ENCODE peak calls at places on chromosome 17, in four cellular contexts. R is GM23338, U is astrocyte, D is fibroblast of pulmonary artery. H is an unnamed sample.
A peak's percentile ranks its signal among the peaks of the same experiment; 100 is the strongest.

GRCh38 chr17:77208217-77208808 is 67.5 kb downstream of the SEC14L1 start:
- DNase-seq in R (peak; percentile 22), U (peak; percentile 25), D (peak; percentile 56), H (peak; percentile 68)

GRCh38 chr17:82348434-82348833 is 10.6 kb upstream of the TEX19 start:
- DNase-seq in U (no peak), R (no peak), D (no peak), H (no peak)

GRCh38 chr17:17172990-17173389 is 33.1 kb downstream of the PLD6 start:
- DNase-seq in D (no peak), R (no peak), U (no peak), H (no peak)

GRCh38 chr17:56777859-56778258 is 55.9 kb downstream of the C17orf67 start:
- DNase-seq in U (peak; percentile 8), R (no peak), D (peak; percentile 9), H (no peak)

GRCh38 chr17:74340470-74341023 is 14.5 kb downstream of the KIF19 start:
- DNase-seq in U (no peak), R (no peak), D (no peak), H (no peak)

GRCh38 chr17:31008374-31009035 is 37.7 kb downstream of the RNF135 start:
- DNase-seq in R (peak; percentile 84), D (peak; percentile 65), U (peak; percentile 55), H (peak; percentile 94)

GRCh38 chr17:82952019-82952418 is 112.2 kb upstream of the ZNF750 start:
- DNase-seq in R (no peak), D (no peak), U (no peak), H (no peak)

GRCh38 chr17:4420692-4421131 is 13.0 kb upstream of the SPNS3 start:
- DNase-seq in U (peak; percentile 28), D (peak; percentile 84), R (peak; percentile 90), H (peak; percentile 90)

GRCh38 chr17:56815711-56816110 is 18.0 kb downstream of the C17orf67 start:
- DNase-seq in U (peak; percentile 56), R (no peak), D (peak; percentile 29), H (no peak)

GRCh38 chr17:5468075-5468473 is 708 bp downstream of the DHX33 start:
- DNase-seq in R (peak; percentile 14), D (no peak), U (no peak), H (no peak)

GRCh38 chr17:67200727-67201301 is 44.2 kb downstream of the HELZ start:
- DNase-seq in R (peak; percentile 58), U (no peak), D (peak; percentile 23), H (no peak)

GRCh38 chr17:1208966-1209365 is 29.2 kb upstream of the ABR start:
- DNase-seq in U (no peak), R (no peak), D (no peak), H (no peak)

GRCh38 chr17:63249256-63250006 is 196.7 kb downstream of the CYB561 start:
- DNase-seq in R (peak; percentile 1), U (peak; percentile 51), D (peak; percentile 86), H (no peak)

GRCh38 chr17:37188157-37188556 is 187.6 kb upstream of the C17orf78 start:
- DNase-seq in U (no peak), D (no peak), R (no peak), H (no peak)

GRCh38 chr17:53516643-53517042 is 306.1 kb upstream of the KIF2B start:
- DNase-seq in U (peak; percentile 15), D (peak; percentile 23), R (peak; percentile 73), H (no peak)

GRCh38 chr17:40363480-40363838 is 1.1 kb downstream of the GJD3 start:
- DNase-seq in D (no peak), R (no peak), U (peak; percentile 25), H (peak; percentile 79)

GRCh38 chr17:82985436-82985820 is 94.0 kb upstream of the METRNL start:
- DNase-seq in D (no peak), R (no peak), U (no peak), H (peak; percentile 31)

GRCh38 chr17:66494023-66494803 is 191.8 kb downstream of the PRKCA start:
- DNase-seq in D (peak; percentile 90), U (peak; percentile 92), R (no peak), H (peak; percentile 61)

GRCh38 chr17:80169784-80170500 is at the start of gene CARD14:
- DNase-seq in R (no peak), D (no peak), U (no peak), H (no peak)

GRCh38 chr17:80101160-80101945 is at the start of gene GAA:
- DNase-seq in D (peak; percentile 85), R (peak; percentile 87), U (peak; percentile 47), H (peak; percentile 97)

GRCh38 chr17:38873646-38874380 is 4.0 kb downstream of the LASP1 start:
- DNase-seq in U (no peak), D (no peak), R (no peak), H (peak; percentile 52)

GRCh38 chr17:82615084-82616020 is 32.9 kb downstream of the WDR45B start:
- DNase-seq in R (peak; percentile 51), U (no peak), D (no peak), H (peak; percentile 76)

GRCh38 chr17:75518201-75518600 is 1.9 kb downstream of the TSEN54 start:
- DNase-seq in U (no peak), R (no peak), D (no peak), H (no peak)

GRCh38 chr17:49587366-49588073 is 11.8 kb downstream of the NXPH3 start:
- DNase-seq in R (no peak), D (no peak), U (no peak), H (no peak)

GRCh38 chr17:19263621-19264010 is 26.4 kb downstream of the EPN2 start:
- DNase-seq in D (peak; percentile 21), R (no peak), U (peak; percentile 63), H (no peak)

GRCh38 chr17:48351916-48352332 is 78.1 kb downstream of the SKAP1 start:
- DNase-seq in R (peak; percentile 53), D (peak; percentile 70), U (peak; percentile 36), H (no peak)

GRCh38 chr17:74437702-74438101 is 5.8 kb downstream of the GPRC5C start:
- DNase-seq in R (peak; percentile 65), U (no peak), D (peak; percentile 18), H (peak; percentile 79)

GRCh38 chr17:40909351-40909750 is 24.3 kb upstream of the KRT20 start:
- DNase-seq in R (peak; percentile 88), D (peak; percentile 97), U (peak; percentile 92), H (peak; percentile 92)

GRCh38 chr17:40450175-40450574 is 6.9 kb downstream of the IGFBP4 start:
- DNase-seq in U (no peak), D (peak; percentile 57), R (peak; percentile 85), H (peak; percentile 92)

DNA sequence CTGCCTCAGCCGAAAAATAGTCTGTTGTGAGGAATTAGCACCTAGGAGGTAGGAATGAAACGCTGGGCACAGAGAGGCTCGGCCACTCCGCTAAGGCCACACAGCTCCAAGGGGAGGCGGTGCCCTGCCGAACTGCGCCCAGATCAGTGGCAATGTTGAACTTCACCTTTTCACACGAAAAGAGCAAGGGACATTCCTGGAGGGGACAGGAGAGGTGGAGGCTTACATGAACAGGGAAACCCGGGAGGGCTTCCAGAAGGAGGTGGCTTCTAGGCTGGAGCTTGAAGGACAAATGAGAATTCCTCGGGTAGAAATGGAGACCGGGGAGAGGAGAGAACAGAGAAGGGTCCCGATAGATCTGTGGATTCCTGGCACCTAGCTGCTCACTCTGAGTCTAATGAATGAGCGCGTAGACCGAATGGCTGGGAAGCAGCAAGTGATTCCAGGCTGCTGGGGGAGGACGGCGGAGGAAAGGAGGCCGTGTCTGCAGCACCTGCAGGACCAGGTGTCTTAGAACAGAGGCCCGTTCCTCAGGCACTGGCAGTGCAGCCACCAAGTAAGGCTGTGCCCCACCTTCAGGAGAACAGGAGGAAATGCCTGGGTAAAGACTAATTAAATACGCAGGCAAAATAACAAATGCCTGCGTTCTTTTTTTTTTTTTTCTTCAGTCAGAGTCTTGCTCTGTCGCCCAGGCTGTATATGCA is 723 bp upstream of the SLC38A10 start:
- DNase-seq in R (peak; percentile 81), D (peak; percentile 46), U (peak; percentile 43), H (peak; percentile 89)
- TF ChIP-seq CTCF in R (peak; percentile 33), D (peak; percentile 38), U (peak; percentile 34), H (peak; percentile 70)

GRCh38 chr17:29241015-29241963 is 5.4 kb upstream of the CRYBA1 start:
- DNase-seq in R (peak; percentile 58), D (peak; percentile 96), U (peak; percentile 96), H (peak; percentile 88)
- TF ChIP-seq CTCF in R (no peak), D (no peak), U (no peak), H (peak; percentile 24)

DNA sequence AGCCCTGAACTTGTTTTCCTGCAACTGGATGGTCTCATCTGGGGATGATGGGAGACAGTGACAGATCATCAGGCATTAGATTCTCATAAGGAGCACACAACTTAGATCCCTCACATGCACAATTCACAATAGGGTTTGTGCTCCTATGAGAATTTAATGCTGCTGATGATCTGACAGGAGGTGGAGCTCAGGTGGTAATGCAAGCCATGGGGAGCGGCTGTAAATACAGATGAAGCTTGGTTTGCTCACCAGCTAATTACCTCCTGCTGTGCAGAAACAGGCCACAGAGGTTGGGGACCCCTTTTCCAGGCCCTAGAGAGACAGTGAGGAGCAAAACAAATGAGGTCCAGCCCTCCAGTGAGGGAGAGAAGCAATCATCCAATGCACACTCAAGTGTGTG is 168.6 kb downstream of the RGS9 start:
- DNase-seq in D (no peak), R (no peak), U (no peak), H (no peak)
- TF ChIP-seq CTCF in D (no peak), R (no peak), U (no peak), H (no peak)

DNA sequence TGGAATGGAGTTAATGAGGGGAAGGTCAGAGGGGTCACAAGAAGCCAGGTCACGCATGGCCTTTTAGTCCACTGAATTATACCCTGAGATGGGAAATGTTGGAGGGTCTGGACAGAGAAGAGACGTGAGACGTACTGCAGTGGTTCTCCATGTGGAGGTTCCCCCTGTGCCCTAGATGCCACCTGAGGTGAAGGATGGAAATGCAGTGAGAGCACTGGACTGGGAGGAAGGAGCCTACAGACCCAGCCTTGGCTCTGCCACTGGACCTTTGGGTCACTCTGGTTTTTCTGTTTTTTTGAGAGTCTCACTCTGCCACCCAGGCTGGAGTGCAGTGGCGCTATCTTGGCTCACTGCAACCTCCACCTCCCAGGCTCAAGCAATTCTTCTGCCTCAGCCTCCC is 1.8 kb upstream of the PLSCR3 start:
- DNase-seq in R (no peak), U (no peak), D (no peak), H (peak; percentile 46)
- TF ChIP-seq CTCF in R (no peak), U (no peak), D (no peak), H (no peak)

DNA sequence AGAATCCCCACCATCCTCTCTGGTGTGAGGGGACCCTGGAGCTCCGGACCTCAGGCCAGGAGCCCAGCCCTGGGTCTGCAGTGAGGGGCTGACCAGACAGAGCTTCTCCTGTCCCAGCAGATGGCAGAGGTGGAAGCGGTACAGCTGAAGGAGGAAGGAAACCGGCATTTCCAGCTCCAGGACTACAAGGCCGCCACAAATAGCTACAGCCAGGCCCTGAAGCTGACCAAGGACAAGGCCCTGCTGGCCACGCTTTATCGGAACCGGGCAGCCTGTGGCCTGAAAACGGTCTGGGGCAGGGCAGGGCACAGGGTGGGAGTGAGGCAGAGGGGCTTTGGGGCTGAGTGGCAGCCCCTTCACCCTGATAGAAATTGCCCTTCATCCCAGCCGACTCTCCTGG is 527 bp downstream of the UNC45B start:
- DNase-seq in R (no peak), U (no peak), D (no peak), H (no peak)
- TF ChIP-seq CTCF in R (no peak), U (no peak), D (no peak), H (no peak)

GRCh38 chr17:42009170-42009569 is 8.1 kb downstream of the DNAJC7 start:
- DNase-seq in U (no peak), R (peak; percentile 32), D (no peak), H (peak; percentile 70)
- TF ChIP-seq CTCF in U (no peak), R (peak; percentile 22), D (peak; percentile 18), H (peak; percentile 30)

DNA sequence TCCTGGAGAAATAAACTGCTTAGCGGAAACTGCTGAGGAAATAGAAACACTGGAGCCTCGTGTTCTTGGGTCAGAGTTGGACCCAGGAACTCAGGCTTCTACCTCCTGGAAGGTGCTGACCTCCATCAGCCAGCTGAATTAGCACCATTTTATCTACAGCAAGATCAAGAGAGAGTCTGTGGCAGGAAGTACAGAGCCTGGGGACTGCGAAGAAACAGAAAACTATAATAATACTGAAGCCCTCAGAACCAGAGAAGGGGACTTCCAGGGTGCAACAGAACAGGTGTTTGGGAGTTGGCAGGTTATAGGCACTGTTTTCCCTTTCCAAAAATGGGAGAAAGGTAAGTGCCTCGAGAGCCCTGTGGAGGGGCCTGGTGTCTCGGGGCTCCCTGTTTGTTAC is 379.7 kb downstream of the CA10 start:
- DNase-seq in D (no peak), U (no peak), R (no peak), H (no peak)
- TF ChIP-seq CTCF in D (no peak), U (no peak), R (no peak), H (no peak)

H was measured in endodermal cell.